ENCODE peak calls at places on chromosomes 6 and 20, in five cellular contexts. W, J, S, M and T are unnamed samples.

GRCh38 chr20:2539341-2539740 is 3.0 kb downstream of the TMC2 start:
- ATAC-seq in J (no peak), W (no peak), M (peak; percentile 54), S (no peak), T (no peak)

GRCh38 chr6:42007753-42008528 is 42.4 kb upstream of the TAF8 start:
- ATAC-seq in S (peak; percentile 79), W (peak; percentile 84), J (no peak), M (no peak), T (no peak)

GRCh38 chr6:108174371-108175175 is 8.8 kb downstream of the NR2E1 start:
- ATAC-seq in S (peak; percentile 57), J (peak; percentile 28), M (no peak), W (peak; percentile 63), T (no peak)

GRCh38 chr6:125988280-125988679 is 1.9 kb downstream of the TRMT11 start:
- ATAC-seq in J (no peak), M (no peak), S (no peak), W (no peak), T (no peak)

GRCh38 chr20:50680106-50680960 is 11.0 kb downstream of the RIPOR3 start:
- ATAC-seq in W (peak; percentile 78), J (peak; percentile 75), M (peak; percentile 83), S (no peak), T (no peak)

GRCh38 chr20:61953037-61953788 is 112.5 kb downstream of the TAF4 start:
- ATAC-seq in W (no peak), J (no peak), S (no peak), M (no peak), T (peak; percentile 32)

GRCh38 chr6:37005061-37005810 is at the start of gene FGD2:
- ATAC-seq in W (peak; percentile 36), J (peak; percentile 6), S (peak; percentile 73), M (no peak), T (peak; percentile 16)

GRCh38 chr6:3061501-3061941 is 6.8 kb upstream of the RIPK1 start:
- ATAC-seq in S (no peak), M (no peak), J (no peak), W (no peak), T (no peak)

GRCh38 chr6:92922216-92922806 is 497.0 kb downstream of the EPHA7 start:
- ATAC-seq in J (no peak), S (no peak), W (no peak), M (no peak), T (no peak)

GRCh38 chr6:52098649-52099184 is 11.3 kb upstream of the PKHD1 start:
- ATAC-seq in S (no peak), W (no peak), J (no peak), M (no peak), T (no peak)

GRCh38 chr6:5270093-5270680 is 8.9 kb downstream of the FARS2 start:
- ATAC-seq in M (no peak), W (no peak), J (no peak), S (no peak), T (no peak)

GRCh38 chr6:52505726-52506501 is 70.9 kb downstream of the TRAM2 start:
- ATAC-seq in S (peak; percentile 65), W (no peak), M (no peak), J (no peak), T (no peak)

GRCh38 chr6:5517781-5518180 is 256.5 kb downstream of the FARS2 start:
- ATAC-seq in J (no peak), M (no peak), S (no peak), W (no peak), T (peak; percentile 64)

GRCh38 chr6:83341765-83342164 is 89.1 kb downstream of the ME1 start:
- ATAC-seq in S (no peak), W (no peak), M (no peak), J (no peak), T (no peak)

GRCh38 chr20:57715268-57715904 is 5.6 kb upstream of the PMEPA1 start:
- ATAC-seq in M (no peak), J (no peak), W (no peak), S (no peak), T (no peak)

GRCh38 chr20:39563406-39563805 is 601.3 kb downstream of the DHX35 start:
- ATAC-seq in J (no peak), S (peak; percentile 64), W (no peak), M (no peak), T (no peak)

GRCh38 chr6:40779399-40779798 is 192.2 kb upstream of the LRFN2 start:
- ATAC-seq in M (no peak), S (no peak), J (no peak), W (no peak), T (peak; percentile 60)

GRCh38 chr20:8424010-8424409 is 291.9 kb downstream of the PLCB1 start:
- ATAC-seq in J (no peak), S (no peak), W (no peak), M (no peak), T (no peak)

GRCh38 chr6:106118835-106119443 is 32.8 kb downstream of the PRDM1 start:
- ATAC-seq in S (no peak), M (no peak), W (no peak), J (no peak), T (peak; percentile 18)

GRCh38 chr20:22315771-22316170 is 268.6 kb downstream of the FOXA2 start:
- ATAC-seq in J (no peak), M (no peak), W (no peak), S (no peak), T (no peak)

GRCh38 chr6:163181666-163182180 is 232.8 kb upstream of the QKI start:
- ATAC-seq in S (no peak), M (no peak), W (no peak), J (no peak), T (no peak)

GRCh38 chr6:7409740-7410139 is 20.1 kb downstream of the RIOK1 start:
- ATAC-seq in W (no peak), S (no peak), M (no peak), J (no peak), T (no peak)

GRCh38 chr6:149334201-149334600 is 16.7 kb downstream of the TAB2 start:
- ATAC-seq in J (no peak), W (no peak), M (no peak), S (no peak), T (peak; percentile 31)

GRCh38 chr20:63351811-63352591 is 9.1 kb downstream of the CHRNA4 start:
- ATAC-seq in S (no peak), M (peak; percentile 6), W (no peak), J (peak; percentile 90), T (no peak)

GRCh38 chr20:18255526-18255925 is 32.8 kb upstream of the ZNF133 start:
- ATAC-seq in M (no peak), W (no peak), J (no peak), S (no peak), T (no peak)

GRCh38 chr6:111171577-111172400 is 84.5 kb downstream of the SLC16A10 start:
- ATAC-seq in J (no peak), S (peak; percentile 58), M (no peak), W (no peak), T (no peak)

GRCh38 chr6:90184334-90185298 is 112.0 kb downstream of the BACH2 start:
- ATAC-seq in W (peak; percentile 71), M (no peak), J (peak; percentile 71), S (peak; percentile 26), T (peak; percentile 42)

GRCh38 chr6:164344801-164345291 is 930.3 kb downstream of the QKI start:
- ATAC-seq in J (peak; percentile 97), M (no peak), W (no peak), S (no peak), T (no peak)